ENCODE peak calls at places on chromosomes 12 and 14, in ten cellular contexts. Q is AG08395; X is GM10248; F is fibroblast of gingiva; P is iris pigment epithelial cell; I is A549; O is activated naive CD4-positive, alpha-beta T cell; K is activated CD4-positive, alpha-beta T cell treated with anti-CD3 and anti-CD28 coated beads for 1 hour; J is T-helper 9 cell; E is posterior cingulate gyrus. Z is an unnamed sample.

GRCh38 chr14:98189077-98189476 is 1082.9 kb downstream of the BCL11B start:
- DNase-seq in Q (no peak), X (no peak), F (no peak), P (no peak), I (no peak), O (peak), K (no peak), J (no peak), E (no peak), Z (no peak)

GRCh38 chr14:94177806-94178205 is 3.7 kb downstream of the PPP4R4 start:
- DNase-seq in Q (no peak), X (no peak), F (no peak), P (no peak), I (no peak), O (no peak), K (no peak), J (no peak), E (no peak), Z (no peak)

GRCh38 chr12:111807232-111807631 is 34.8 kb upstream of the MAPKAPK5 start:
- DNase-seq in Q (no peak), X (no peak), F (no peak), P (no peak), I (no peak), O (no peak), K (no peak), J (no peak), E (no peak), Z (no peak)

GRCh38 chr14:53924754-53925153 is 31.9 kb downstream of the BMP4 start:
- DNase-seq in Q (peak), X (no peak), F (peak), P (peak), I (peak), O (no peak), K (no peak), J (no peak), E (no peak), Z (no peak)

GRCh38 chr12:65998031-65998430 is 132.5 kb downstream of the LLPH start:
- DNase-seq in Q (no peak), X (no peak), F (no peak), P (no peak), I (no peak), O (no peak), K (no peak), J (no peak), E (no peak), Z (no peak)

GRCh38 chr14:29650554-29651269 is 276.9 kb downstream of the PRKD1 start:
- DNase-seq in Q (no peak), X (no peak), F (no peak), P (peak), I (no peak), O (no peak), K (no peak), J (no peak), E (no peak), Z (no peak)

GRCh38 chr14:61355892-61356325 is 34.5 kb downstream of the PRKCH start:
- DNase-seq in Q (peak), X (no peak), F (no peak), P (peak), I (peak), O (no peak), K (peak), J (peak), E (no peak), Z (no peak)

GRCh38 chr14:94081386-94081820 is 293 bp downstream of the IFI27L1 start:
- DNase-seq in Q (no peak), X (no peak), F (no peak), P (peak), I (no peak), O (no peak), K (no peak), J (no peak), E (no peak), Z (no peak)